ENCODE peak calls at places on chromosomes 11 and 22, in four cellular contexts. M, B, A and I are unnamed samples.

GRCh38 chr11:79472736-79473536 is 32.1 kb upstream of the TENM4 start:
- DNase-seq in M (no peak), B (peak; percentile 59), A (peak; percentile 49), I (peak; percentile 79)

GRCh38 chr11:32852142-32852541 is 22.4 kb downstream of the PRRG4 start:
- DNase-seq in M (peak; percentile 16), B (no peak), A (peak; percentile 8), I (no peak)

GRCh38 chr11:95147364-95147905 is 57.8 kb downstream of the ENDOD1 start:
- DNase-seq in M (peak; percentile 93), B (no peak), A (peak; percentile 43), I (no peak)

GRCh38 chr11:15223318-15223717 is 108.6 kb downstream of the INSC start:
- DNase-seq in M (peak; percentile 4), B (no peak), A (no peak), I (no peak)

GRCh38 chr11:128214263-128214662 is 373.1 kb downstream of the ETS1 start:
- DNase-seq in M (no peak), B (no peak), A (no peak), I (no peak)

GRCh38 chr11:74577624-74578396 is 14.6 kb upstream of the POLD3 start:
- DNase-seq in M (peak; percentile 18), B (no peak), A (no peak), I (no peak)

GRCh38 chr11:9037963-9038362 is 34.2 kb upstream of the NRIP3 start:
- DNase-seq in M (peak; percentile 4), B (no peak), A (no peak), I (no peak)

GRCh38 chr11:127074151-127074761 is 73.7 kb upstream of the KIRREL3 start:
- DNase-seq in M (peak; percentile 72), B (peak; percentile 21), A (peak; percentile 67), I (peak; percentile 62)

GRCh38 chr11:122786896-122787295 is 51.4 kb upstream of the CRTAM start:
- DNase-seq in M (no peak), B (no peak), A (no peak), I (no peak)

GRCh38 chr11:14446701-14447169 is 52.9 kb downstream of the COPB1 start:
- DNase-seq in M (peak; percentile 70), B (no peak), A (no peak), I (no peak)

GRCh38 chr11:88484873-88485621 is 147.5 kb upstream of the CTSC start:
- DNase-seq in M (peak; percentile 23), B (no peak), A (peak; percentile 82), I (peak; percentile 68)

GRCh38 chr11:116394022-116394421 is 378.8 kb downstream of the BUD13 start:
- DNase-seq in M (no peak), B (no peak), A (no peak), I (no peak)

GRCh38 chr11:99063331-99063730 is 42.6 kb downstream of the CNTN5 start:
- DNase-seq in M (no peak), B (no peak), A (no peak), I (no peak)

GRCh38 chr11:1513326-1514296 is 27.0 kb upstream of the MOB2 start:
- DNase-seq in M (no peak), B (no peak), A (no peak), I (no peak)
- H3K56ac ChIP-seq in M (no peak overlapping the region), B (no peak overlapping the region), A (no peak overlapping the region), I (no peak overlapping the region)

GRCh38 chr22:45210577-45211431 is 29.9 kb downstream of the KIAA0930 start:
- DNase-seq in M (no peak), B (no peak), A (no peak), I (no peak)
- H4K8ac ChIP-seq in M (no peak overlapping the region), B (no peak overlapping the region), A (no peak overlapping the region), I (no peak overlapping the region)

DNA sequence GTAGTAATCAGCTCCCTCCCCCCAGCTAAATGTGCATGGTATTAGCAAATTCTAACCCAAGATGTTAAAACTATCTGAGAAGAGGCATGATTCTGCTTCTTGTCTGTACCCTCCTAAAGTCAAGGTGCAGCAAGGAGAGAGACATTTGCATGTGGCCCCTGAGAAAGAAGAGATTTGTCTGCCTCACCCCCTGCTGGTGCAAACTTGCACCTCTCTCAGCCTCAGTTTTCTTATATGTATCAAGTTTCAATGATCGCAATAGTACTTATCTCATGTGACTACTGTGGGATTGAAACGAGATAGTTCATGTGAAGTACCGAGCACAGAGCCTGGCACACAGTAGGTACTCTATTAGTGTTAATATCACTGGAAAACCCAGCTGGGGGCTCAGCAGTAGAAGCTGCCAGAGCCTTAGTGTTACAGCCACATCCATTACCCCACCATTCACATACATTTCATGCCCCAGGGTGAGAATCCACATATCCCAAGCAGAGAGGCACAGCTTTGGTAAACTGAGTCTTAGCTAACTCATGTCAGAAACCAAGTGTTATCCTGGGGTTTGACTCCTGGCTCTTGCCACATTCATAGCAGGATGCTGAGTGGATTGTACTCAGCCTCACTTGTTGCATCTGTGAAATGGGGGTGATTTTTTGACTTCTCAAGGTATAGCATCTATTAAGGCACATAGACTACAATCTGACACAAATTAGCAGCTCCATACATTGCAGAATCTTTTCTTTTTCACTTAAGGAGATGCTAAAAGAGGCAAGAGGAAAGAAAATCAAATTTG is 24.9 kb downstream of the CD44 start:
- DNase-seq in M (peak; percentile 31), B (no peak), A (peak; percentile 72), I (no peak)
- H3K56ac ChIP-seq in M (peak overlapping the region; percentile 19), B (no peak overlapping the region), A (no peak overlapping the region), I (no peak overlapping the region)

DNA sequence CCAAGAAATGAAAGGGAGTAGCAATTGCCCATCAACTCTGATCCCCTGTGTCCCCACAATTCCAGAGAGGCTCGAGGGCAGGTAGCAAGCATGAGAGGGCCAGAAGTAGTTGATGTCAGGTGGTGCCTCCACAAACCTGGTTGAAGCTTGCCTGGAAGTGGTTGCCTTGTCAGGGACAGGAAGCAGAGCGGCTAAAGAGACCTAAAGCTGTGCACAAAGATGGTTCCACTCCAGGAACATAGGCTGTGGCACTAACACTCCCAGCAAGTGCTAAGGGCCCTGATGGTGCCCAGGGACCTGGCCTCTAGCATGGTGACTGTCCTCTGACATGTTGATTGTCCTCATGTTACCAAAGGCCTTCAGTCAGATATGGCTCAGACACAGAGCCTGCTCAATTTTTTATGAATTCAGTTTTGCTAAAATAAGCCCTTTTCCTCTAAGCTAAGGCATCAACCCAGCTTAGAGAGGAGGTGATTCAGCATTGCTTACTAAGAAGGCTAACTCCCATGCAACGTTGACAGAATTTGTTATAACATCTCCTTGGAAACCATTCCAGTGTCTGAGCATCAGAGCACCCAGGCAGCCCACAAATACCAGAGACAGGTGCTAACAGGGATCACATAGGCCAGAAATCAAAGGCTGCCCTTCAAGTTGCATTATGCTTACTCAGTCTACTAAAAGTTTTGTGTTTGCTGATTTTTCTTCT is 196.3 kb upstream of the ARHGAP20 start:
- DNase-seq in M (peak; percentile 94), B (no peak), A (peak; percentile 66), I (no peak)
- H4K8ac ChIP-seq in M (peak overlapping the region; percentile 14), B (no peak overlapping the region), A (no peak overlapping the region), I (peak overlapping the region; percentile 50)

DNA sequence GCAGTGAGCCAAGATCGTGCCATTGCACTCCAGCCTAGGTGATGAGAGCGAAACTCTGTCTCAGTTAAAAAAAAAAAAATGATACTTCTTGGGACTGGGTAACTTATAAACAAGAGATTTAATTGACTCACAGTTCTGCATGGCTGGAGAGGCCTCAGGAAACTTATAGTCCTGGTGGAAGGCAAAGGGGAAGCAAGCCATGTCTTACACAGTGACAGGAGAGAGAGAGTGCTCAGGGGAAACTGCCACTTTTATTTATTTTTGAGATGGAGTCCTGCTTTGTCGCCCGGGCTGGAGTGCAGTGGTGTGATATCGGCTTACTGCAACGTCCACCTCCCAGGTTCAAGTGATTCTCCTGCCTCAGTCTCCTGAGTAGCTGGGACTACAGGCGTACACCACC is 8.2 kb downstream of the SDF2L1 start:
- DNase-seq in M (no peak), B (no peak), A (no peak), I (no peak)
- H3K56ac ChIP-seq in M (no peak overlapping the region), B (no peak overlapping the region), A (no peak overlapping the region), I (no peak overlapping the region)

GRCh38 chr11:109590782-109591181 is 168.8 kb downstream of the C11orf87 start:
- DNase-seq in M (no peak), B (no peak), A (no peak), I (no peak)

GRCh38 chr11:109583996-109584395 is 162.0 kb downstream of the C11orf87 start:
- DNase-seq in M (no peak), B (no peak), A (no peak), I (no peak)

DNA sequence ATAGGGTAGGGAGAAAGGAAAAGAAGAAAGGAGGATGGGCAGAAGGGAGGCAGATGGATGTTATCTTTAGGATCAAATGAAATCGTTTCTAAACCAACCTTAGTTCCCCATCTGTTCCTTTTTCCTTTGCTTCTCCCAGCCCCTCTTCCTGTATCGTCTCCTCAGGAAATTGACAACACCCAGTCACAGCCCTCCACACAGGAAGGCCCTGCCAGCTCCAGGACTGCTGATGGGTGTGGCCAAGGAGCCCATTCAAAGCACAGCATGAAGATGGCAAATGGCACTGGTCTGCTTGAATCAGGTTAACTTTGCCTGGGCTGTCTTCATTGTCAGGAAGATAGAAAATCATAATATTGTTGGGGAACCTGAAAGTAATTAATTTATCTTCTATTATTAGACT is 164.8 kb downstream of the C11orf87 start:
- DNase-seq in M (no peak), B (no peak), A (peak; percentile 25), I (peak; percentile 48)
- H4K8ac ChIP-seq in M (no peak overlapping the region), B (no peak overlapping the region), A (no peak overlapping the region), I (no peak overlapping the region)

GRCh38 chr11:28938091-28938490 is 829.9 kb downstream of the METTL15 start:
- DNase-seq in M (peak; percentile 13), B (no peak), A (peak; percentile 11), I (no peak)
- H3K56ac ChIP-seq in M (no peak overlapping the region), B (no peak overlapping the region), A (no peak overlapping the region), I (no peak overlapping the region)

DNA sequence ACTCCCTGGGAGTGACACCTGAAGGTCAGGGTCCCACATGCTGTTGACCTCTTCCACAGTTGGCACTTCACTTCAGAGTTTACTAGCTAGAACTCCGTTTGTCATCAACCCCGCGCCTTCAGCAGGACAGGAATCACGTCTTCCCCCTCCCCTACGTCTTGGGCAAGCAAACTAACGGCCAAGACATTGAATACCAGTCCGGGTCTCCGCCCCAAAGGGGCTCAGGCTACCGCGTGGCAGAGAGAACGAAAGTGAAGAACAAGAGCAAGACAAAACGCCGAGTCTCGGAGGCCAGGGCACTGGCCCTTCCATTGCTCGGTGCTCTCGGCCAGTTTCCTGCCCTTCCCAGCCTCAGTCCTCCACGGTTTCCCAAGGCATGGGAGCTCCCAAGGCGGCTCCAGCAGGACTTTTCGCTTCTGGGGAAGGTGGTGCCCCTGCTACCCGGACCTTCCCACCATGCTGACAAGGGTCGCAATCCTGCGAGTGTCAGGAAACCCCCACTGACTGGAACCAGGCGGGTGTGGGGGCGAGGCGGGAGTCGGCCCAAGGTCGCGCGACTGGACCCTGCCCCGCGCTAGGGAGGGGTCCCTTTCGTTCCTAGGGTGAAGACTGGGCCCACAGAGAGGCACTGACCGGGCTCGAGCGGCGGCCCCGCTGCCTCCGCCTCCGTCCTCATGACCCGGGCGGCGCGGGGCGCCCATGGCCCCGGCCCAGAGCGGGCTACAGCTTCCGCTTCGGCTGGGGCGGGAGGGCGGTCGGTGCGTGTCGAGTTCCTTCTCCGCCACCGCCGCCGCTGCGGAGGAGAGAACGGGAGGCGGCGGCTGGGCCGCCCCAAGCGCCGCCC is at the start of gene GUCD1:
- DNase-seq in M (peak; percentile 41), B (no peak), A (peak; percentile 46), I (peak; percentile 39)
- H4K8ac ChIP-seq in M (peak within 1 kb of the TSS; percentile 88), B (peak within 1 kb of the TSS; percentile 97), A (peak within 1 kb of the TSS; percentile 42), I (no peak within 1 kb of the TSS)

DNA sequence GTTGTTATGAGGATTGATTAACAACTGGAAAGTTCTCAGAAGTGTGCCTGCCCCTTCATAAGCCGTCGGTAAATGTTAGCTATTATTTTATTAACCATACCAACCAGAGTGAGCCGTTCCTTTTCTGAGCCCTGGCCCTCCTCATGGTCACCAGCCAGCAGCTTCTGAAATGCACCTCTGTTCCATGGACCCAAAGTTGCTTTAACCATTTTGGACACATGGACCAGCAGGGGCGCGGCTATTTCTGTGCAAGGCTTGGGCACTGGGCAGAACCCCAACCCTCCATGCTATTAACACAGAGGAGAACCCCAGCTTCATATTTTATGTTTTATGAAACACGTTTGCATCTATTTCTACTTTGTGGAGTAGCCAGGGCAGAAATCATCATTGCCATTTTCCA is 18.6 kb upstream of the SCGB1A1 start:
- DNase-seq in M (no peak), B (no peak), A (no peak), I (no peak)
- H3K56ac ChIP-seq in M (no peak overlapping the region), B (no peak overlapping the region), A (no peak overlapping the region), I (no peak overlapping the region)